ENCODE peak calls at places on chromosomes 2 and 18, in seven cellular contexts. E, I, L, Z, Q, W and S are unnamed samples. For H3K4me1 and H3K9me3, the result is how much of the 10 kb centered on the place peaks cover.

GRCh38 chr2:208607694-208608093 is 201.1 kb downstream of the PTH2R start:
- DNase-seq in E (no peak), I (no peak), L (no peak), Z (no peak), Q (no peak), W (no peak), S (no peak)

GRCh38 chr2:97748397-97748796 is 35.0 kb downstream of the ZAP70 start:
- DNase-seq in E (no peak), I (no peak), L (peak), Z (no peak), Q (peak), W (peak), S (peak)

GRCh38 chr2:215880970-215881369 is 132.4 kb downstream of the MREG start:
- DNase-seq in E (no peak), I (no peak), L (no peak), Z (no peak), Q (no peak), W (no peak), S (no peak)

GRCh38 chr18:63271881-63272299 is 47.7 kb downstream of the BCL2 start:
- DNase-seq in E (no peak), I (no peak), L (no peak), Z (no peak), Q (no peak), W (peak), S (no peak)

GRCh38 chr2:55865095-55865835 is 58.3 kb downstream of the EFEMP1 start:
- DNase-seq in E (no peak), I (peak), L (no peak), Z (no peak), Q (no peak), W (peak), S (no peak)

GRCh38 chr2:16652296-16653082 is 13.1 kb downstream of the CYRIA start:
- DNase-seq in E (no peak), I (no peak), L (no peak), Z (peak), Q (no peak), W (no peak), S (peak)

GRCh38 chr2:3483227-3483985 is 35.9 kb downstream of the ADI1 start:
- DNase-seq in E (peak), I (peak), L (peak), Z (no peak), Q (peak), W (no peak), S (peak)

GRCh38 chr2:101831351-101831865 is 133.9 kb downstream of the MAP4K4 start:
- DNase-seq in E (peak), I (peak), L (peak), Z (peak), Q (no peak), W (peak), S (no peak)

GRCh38 chr2:205563646-205564045 is 118.7 kb upstream of the NRP2 start:
- DNase-seq in E (peak), I (no peak), L (no peak), Z (peak), Q (no peak), W (no peak), S (no peak)

GRCh38 chr2:188291142-188291616 is 495 bp upstream of the GULP1 start:
- DNase-seq in E (peak), I (peak), L (peak), Z (no peak), Q (no peak), W (peak), S (no peak)

GRCh38 chr2:186992597-186992996 is 143.6 kb upstream of the ZSWIM2 start:
- DNase-seq in E (no peak), I (peak), L (no peak), Z (no peak), Q (no peak), W (no peak), S (no peak)

GRCh38 chr2:209189893-209190292 is 234.0 kb upstream of the MAP2 start:
- DNase-seq in E (no peak), I (no peak), L (no peak), Z (no peak), Q (no peak), W (no peak), S (no peak)

GRCh38 chr2:17095340-17095739 is 422.9 kb downstream of the RAD51AP2 start:
- DNase-seq in E (no peak), I (no peak), L (no peak), Z (no peak), Q (no peak), W (no peak), S (no peak)

GRCh38 chr2:209472386-209472832 is 48.6 kb downstream of the MAP2 start:
- DNase-seq in E (no peak), I (peak), L (no peak), Z (no peak), Q (no peak), W (peak), S (no peak)

GRCh38 chr2:8574196-8575010 is 107.5 kb upstream of the ID2 start:
- DNase-seq in E (peak), I (no peak), L (no peak), Z (peak), Q (peak), W (peak), S (no peak)

GRCh38 chr18:59604877-59605276 is 92.3 kb downstream of the CCBE1 start:
- DNase-seq in E (no peak), I (no peak), L (no peak), Z (no peak), Q (no peak), W (peak), S (no peak)

GRCh38 chr2:71882949-71883472 is 264.7 kb downstream of the CYP26B1 start:
- DNase-seq in E (peak), I (peak), L (peak), Z (peak), Q (peak), W (peak), S (no peak)

GRCh38 chr2:99524056-99524455 is 34.2 kb upstream of the REV1 start:
- DNase-seq in E (no peak), I (no peak), L (no peak), Z (no peak), Q (no peak), W (no peak), S (no peak)

GRCh38 chr2:189143930-189144329 is 35.6 kb downstream of the COL5A2 start:
- DNase-seq in E (no peak), I (no peak), L (no peak), Z (no peak), Q (no peak), W (peak), S (no peak)

GRCh38 chr18:519019-519879 is 18.7 kb upstream of the COLEC12 start:
- DNase-seq in E (peak), I (peak), L (peak), Z (no peak), Q (peak), W (peak), S (no peak)

GRCh38 chr2:23530121-23530908 is 145.3 kb downstream of the KLHL29 start:
- DNase-seq in E (no peak), I (no peak), L (no peak), Z (no peak), Q (no peak), W (no peak), S (no peak)

GRCh38 chr2:226048625-226049024 is 649.1 kb downstream of the NYAP2 start:
- DNase-seq in E (no peak), I (peak), L (no peak), Z (no peak), Q (no peak), W (peak), S (no peak)

GRCh38 chr2:174074831-174075230 is 109.7 kb upstream of the SP3 start:
- DNase-seq in E (no peak), I (no peak), L (no peak), Z (no peak), Q (no peak), W (no peak), S (no peak)

GRCh38 chr2:217069263-217070042 is 209.6 kb upstream of the TNP1 start:
- DNase-seq in E (no peak), I (no peak), L (no peak), Z (no peak), Q (no peak), W (no peak), S (no peak)

GRCh38 chr2:23379220-23379695 is 5.7 kb upstream of the KLHL29 start:
- DNase-seq in E (no peak), I (no peak), L (no peak), Z (no peak), Q (no peak), W (no peak), S (no peak)

GRCh38 chr2:220891405-220891804 is 680.7 kb downstream of the EPHA4 start:
- DNase-seq in E (no peak), I (peak), L (no peak), Z (no peak), Q (no peak), W (peak), S (no peak)

GRCh38 chr2:162768646-162769045 is 69.9 kb downstream of the KCNH7 start:
- DNase-seq in E (peak), I (no peak), L (no peak), Z (no peak), Q (no peak), W (no peak), S (no peak)

GRCh38 chr2:24613154-24613814 is 122.2 kb downstream of the NCOA1 start:
- DNase-seq in E (no peak), I (peak), L (no peak), Z (peak), Q (no peak), W (peak), S (no peak)

GRCh38 chr2:26692814-26693286 is 328 bp downstream of the KCNK3 start:
- DNase-seq in E (peak), I (peak), L (no peak), Z (no peak), Q (no peak), W (peak), S (no peak)

GRCh38 chr2:169736902-169737301 is 3.3 kb downstream of the KLHL23 start:
- DNase-seq in E (no peak), I (peak), L (no peak), Z (no peak), Q (no peak), W (no peak), S (no peak)

GRCh38 chr2:23360571-23361125 is 24.3 kb upstream of the KLHL29 start:
- DNase-seq in E (peak), I (no peak), L (no peak), Z (no peak), Q (no peak), W (peak), S (no peak)

GRCh38 chr2:173058673-173059072 is 17.0 kb upstream of the MAP3K20 start:
- DNase-seq in E (no peak), I (no peak), L (no peak), Z (no peak), Q (no peak), W (no peak), S (no peak)

GRCh38 chr2:161090401-161090800 is 69.8 kb upstream of the TANK start:
- DNase-seq in E (no peak), I (peak), L (no peak), Z (no peak), Q (peak), W (no peak), S (peak)

GRCh38 chr18:10015288-10015701 is 101.5 kb downstream of the VAPA start:
- DNase-seq in E (no peak), I (no peak), L (no peak), Z (no peak), Q (no peak), W (peak), S (no peak)

GRCh38 chr2:68734176-68734575 is 435 bp upstream of the ARHGAP25 start:
- DNase-seq in E (no peak), I (no peak), L (no peak), Z (no peak), Q (no peak), W (no peak), S (no peak)

GRCh38 chr2:229335349-229335748 is 64.3 kb upstream of the PID1 start:
- DNase-seq in E (no peak), I (no peak), L (no peak), Z (no peak), Q (no peak), W (no peak), S (no peak)

GRCh38 chr18:55328301-55328700 is 259.7 kb downstream of the TCF4 start:
- DNase-seq in E (no peak), I (peak), L (no peak), Z (no peak), Q (no peak), W (peak), S (no peak)

GRCh38 chr2:29530281-29530680 is 391.1 kb downstream of the ALK start:
- DNase-seq in E (no peak), I (no peak), L (no peak), Z (no peak), Q (no peak), W (peak), S (no peak)

GRCh38 chr2:23526835-23527790 is 142.1 kb downstream of the KLHL29 start:
- DNase-seq in E (no peak), I (no peak), L (no peak), Z (no peak), Q (no peak), W (no peak), S (no peak)

DNA sequence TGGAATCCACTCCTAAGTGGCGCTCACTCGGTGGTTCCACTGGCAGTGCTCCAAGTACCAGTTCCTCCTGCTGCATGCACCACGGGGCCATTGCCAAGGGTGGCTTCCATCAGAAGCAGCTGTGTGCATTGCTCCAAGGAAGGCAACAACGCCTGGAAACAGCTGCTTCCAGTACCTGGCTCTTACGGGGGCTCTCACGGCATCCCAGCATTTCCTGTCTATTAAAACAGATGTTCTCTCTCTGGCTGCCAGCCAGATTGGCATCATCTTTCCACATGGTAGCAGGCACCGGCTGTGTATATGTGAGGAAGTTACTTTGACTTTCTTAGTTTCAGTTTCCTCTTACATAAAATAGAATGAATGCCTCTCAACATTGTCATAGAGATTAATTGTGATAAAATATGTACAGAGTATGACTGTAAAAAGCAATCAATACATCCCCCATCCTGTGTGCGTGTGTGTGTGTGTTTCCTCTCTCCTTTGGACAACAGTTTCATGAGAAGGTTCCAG is 84.9 kb downstream of the CMPK2 start:
- DNase-seq in E (peak), I (peak), L (peak), Z (peak), Q (no peak), W (peak), S (peak)
- H3K4me3 ChIP-seq in E (no peak), I (no peak), L (peak), Z (no peak), Q (no peak), W (no peak), S (no peak)

DNA sequence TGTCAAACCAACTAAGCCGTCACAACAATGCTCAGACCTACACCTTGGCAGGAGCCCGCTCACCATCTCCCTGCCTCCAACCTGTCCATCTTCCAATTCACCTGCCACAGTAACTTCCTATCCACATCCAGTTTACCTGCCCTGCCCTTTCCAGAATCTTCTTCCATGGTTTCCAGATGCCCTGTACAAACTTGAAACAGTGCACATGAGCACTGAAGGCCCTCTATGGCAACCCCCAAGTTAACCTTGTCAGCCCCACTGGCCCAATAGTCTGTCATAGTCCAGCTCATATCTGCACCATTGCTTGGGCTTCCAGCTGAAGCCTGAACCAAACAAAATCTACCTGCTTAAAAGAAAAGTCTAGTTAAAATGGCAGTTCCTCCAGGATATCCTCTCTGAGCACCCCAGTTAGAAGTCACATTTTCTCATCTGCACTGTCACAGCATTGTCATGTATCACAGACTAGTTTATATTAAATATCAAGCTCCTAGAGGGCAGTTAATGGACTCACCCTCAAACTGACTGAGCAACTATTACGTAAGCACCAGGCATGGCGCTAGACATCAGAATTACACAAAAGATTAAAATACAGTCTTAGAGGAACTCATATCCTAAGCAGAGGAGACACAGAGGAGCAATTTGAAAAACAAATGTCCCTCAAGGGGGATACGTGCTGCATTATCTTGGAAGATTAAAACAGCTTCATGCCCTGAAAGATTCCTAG is 11.6 kb downstream of the NFE2L2 start:
- DNase-seq in E (no peak), I (no peak), L (no peak), Z (no peak), Q (no peak), W (no peak), S (no peak)
- H3K4me1 ChIP-seq in E (half or more), I (half or more), L (half or more), Z (under half), Q (half or more), W (under half), S (under half)

GRCh38 chr2:45315881-45316280 is 295.2 kb downstream of the SRBD1 start:
- DNase-seq in E (no peak), I (peak), L (no peak), Z (no peak), Q (no peak), W (peak), S (no peak)
- H3K9me3 ChIP-seq in E (under half), I (under half), L (under half), Z (under half), Q (under half), W (under half), S (under half)

DNA sequence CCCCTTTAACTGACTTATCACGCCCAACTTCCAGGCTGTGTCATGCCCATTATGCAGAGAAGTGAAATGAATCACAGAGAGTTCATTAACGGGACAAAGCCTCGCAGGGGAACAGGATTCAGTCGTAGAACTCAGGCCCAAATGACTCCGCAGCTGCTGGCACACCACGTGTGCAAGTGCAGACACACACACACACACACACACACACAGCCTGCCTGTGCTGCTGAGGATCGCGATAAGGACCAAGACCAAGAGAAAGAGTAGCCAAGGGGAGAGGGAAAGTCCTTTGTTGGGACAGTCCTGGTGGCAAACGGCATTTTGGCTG is 90.0 kb upstream of the TAF1B start:
- DNase-seq in E (peak), I (peak), L (peak), Z (peak), Q (no peak), W (peak), S (no peak)
- H3K4me3 ChIP-seq in E (no peak), I (no peak), L (no peak), Z (no peak), Q (no peak), W (peak), S (no peak)

GRCh38 chr18:2979027-2979570 is 33.8 kb downstream of the LPIN2 start:
- DNase-seq in E (peak), I (peak), L (no peak), Z (no peak), Q (no peak), W (peak), S (no peak)

GRCh38 chr18:2981212-2981728 is 31.7 kb downstream of the LPIN2 start:
- DNase-seq in E (no peak), I (peak), L (no peak), Z (no peak), Q (no peak), W (peak), S (no peak)

GRCh38 chr18:2978626-2979025 is 34.3 kb downstream of the LPIN2 start:
- DNase-seq in E (no peak), I (peak), L (no peak), Z (no peak), Q (no peak), W (peak), S (no peak)

GRCh38 chr18:2979871-2980606 is 32.9 kb downstream of the LPIN2 start:
- DNase-seq in E (no peak), I (peak), L (no peak), Z (no peak), Q (no peak), W (peak), S (no peak)

DNA sequence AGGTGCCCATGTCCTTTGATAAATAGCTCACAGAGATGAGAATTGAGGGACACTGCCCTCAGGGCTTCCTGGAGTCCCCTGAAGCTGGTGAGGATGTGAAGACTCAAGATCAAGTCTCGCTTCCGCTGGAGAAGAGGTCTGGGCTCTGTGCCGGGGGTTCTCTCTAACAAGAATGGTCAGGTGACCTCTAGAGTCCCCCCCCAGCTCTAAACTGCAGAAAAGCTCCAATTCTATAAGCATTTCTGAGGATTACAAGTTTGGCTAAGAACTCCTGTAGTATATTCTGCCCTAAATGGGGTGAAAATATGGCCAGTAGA is 32.4 kb downstream of the LPIN2 start:
- DNase-seq in E (no peak), I (no peak), L (no peak), Z (no peak), Q (no peak), W (no peak), S (no peak)
- H3K4me1 ChIP-seq in E (half or more), I (half or more), L (half or more), Z (under half), Q (half or more), W (half or more), S (half or more)

GRCh38 chr2:134225841-134226240 is 28.0 kb upstream of the MGAT5 start:
- DNase-seq in E (no peak), I (no peak), L (no peak), Z (no peak), Q (no peak), W (no peak), S (no peak)

GRCh38 chr2:134228493-134228903 is 25.4 kb upstream of the MGAT5 start:
- DNase-seq in E (no peak), I (no peak), L (no peak), Z (peak), Q (no peak), W (no peak), S (no peak)

GRCh38 chr2:134227666-134228065 is 26.2 kb upstream of the MGAT5 start:
- DNase-seq in E (no peak), I (no peak), L (no peak), Z (no peak), Q (no peak), W (no peak), S (no peak)

GRCh38 chr2:134225173-134225572 is 28.7 kb upstream of the MGAT5 start:
- DNase-seq in E (no peak), I (no peak), L (no peak), Z (no peak), Q (no peak), W (no peak), S (no peak)

GRCh38 chr2:134226561-134226960 is 27.3 kb upstream of the MGAT5 start:
- DNase-seq in E (no peak), I (no peak), L (no peak), Z (no peak), Q (no peak), W (no peak), S (no peak)
- H3K9me3 ChIP-seq in E (under half), I (under half), L (under half), Z (under half), Q (under half), W (under half), S (under half)

GRCh38 chr18:44743626-44744025 is 62.9 kb downstream of the SETBP1 start:
- DNase-seq in E (no peak), I (no peak), L (no peak), Z (no peak), Q (no peak), W (no peak), S (no peak)
- H3K4me3 ChIP-seq in E (no peak), I (no peak), L (no peak), Z (no peak), Q (no peak), W (no peak), S (no peak)

GRCh38 chr2:200077210-200077650 is 121.8 kb downstream of the MAIP1 start:
- DNase-seq in E (peak), I (no peak), L (no peak), Z (no peak), Q (no peak), W (peak), S (no peak)
- H3K4me1 ChIP-seq in E (under half), I (under half), L (under half), Z (under half), Q (under half), W (under half), S (under half)